ENCODE peak calls at places on chromosome 1, in seven cellular contexts. J, K, R, C, P, X and Y are unnamed samples.

GRCh38 chr1:187474266-187474665 is 645.5 kb downstream of the PLA2G4A start:
- DNase-seq in J (no peak), K (peak; percentile 72), R (peak; percentile 80), C (no peak), P (no peak), X (peak; percentile 80), Y (no peak)

GRCh38 chr1:116375884-116376733 is 3.1 kb downstream of the ATP1A1 start:
- DNase-seq in J (no peak), K (peak; percentile 92), R (peak; percentile 68), C (peak; percentile 71), P (peak; percentile 78), X (peak; percentile 84), Y (peak; percentile 71)

GRCh38 chr1:49448200-49448599 is 575.6 kb downstream of the AGBL4 start:
- DNase-seq in J (no peak), K (no peak), R (no peak), C (no peak), P (no peak), X (no peak), Y (no peak)

GRCh38 chr1:96313216-96313615 is 408.4 kb upstream of the PTBP2 start:
- DNase-seq in J (no peak), K (peak; percentile 77), R (peak; percentile 86), C (no peak), P (no peak), X (peak; percentile 91), Y (no peak)

GRCh38 chr1:99173900-99174299 is 90.4 kb upstream of the PLPPR4 start:
- DNase-seq in J (no peak), K (no peak), R (no peak), C (no peak), P (no peak), X (peak; percentile 11), Y (no peak)

GRCh38 chr1:115277276-115277675 is 60.8 kb downstream of the NGF start:
- DNase-seq in J (no peak), K (peak; percentile 87), R (peak; percentile 80), C (peak; percentile 52), P (no peak), X (peak; percentile 91), Y (no peak)

GRCh38 chr1:42128499-42128898 is 24.7 kb upstream of the GUCA2B start:
- DNase-seq in J (no peak), K (no peak), R (no peak), C (no peak), P (no peak), X (no peak), Y (no peak)

GRCh38 chr1:11518016-11518670 is 39.2 kb downstream of the DISP3 start:
- DNase-seq in J (no peak), K (no peak), R (no peak), C (no peak), P (peak; percentile 30), X (no peak), Y (no peak)

GRCh38 chr1:78070758-78071157 is 25.0 kb downstream of the GIPC2 start:
- DNase-seq in J (no peak), K (peak; percentile 95), R (peak; percentile 94), C (no peak), P (no peak), X (peak; percentile 93), Y (no peak)

GRCh38 chr1:174740248-174740990 is 259.3 kb upstream of the CACYBP start:
- DNase-seq in J (no peak), K (peak; percentile 37), R (peak; percentile 42), C (no peak), P (no peak), X (peak; percentile 8), Y (no peak)

GRCh38 chr1:244212792-244213475 is 161.9 kb downstream of the ZBTB18 start:
- DNase-seq in J (no peak), K (no peak), R (no peak), C (no peak), P (no peak), X (no peak), Y (no peak)

GRCh38 chr1:96515925-96516324 is 205.7 kb upstream of the PTBP2 start:
- DNase-seq in J (no peak), K (no peak), R (no peak), C (no peak), P (no peak), X (no peak), Y (no peak)

GRCh38 chr1:215970406-215970805 is 403.3 kb downstream of the KCTD3 start:
- DNase-seq in J (no peak), K (peak; percentile 54), R (peak; percentile 59), C (no peak), P (peak; percentile 70), X (peak; percentile 55), Y (no peak)

GRCh38 chr1:119136401-119136800 is 4.1 kb downstream of the WARS2 start:
- DNase-seq in J (no peak), K (peak; percentile 84), R (peak; percentile 54), C (no peak), P (no peak), X (peak; percentile 63), Y (no peak)

GRCh38 chr1:38424677-38425076 is 378.1 kb upstream of the POU3F1 start:
- DNase-seq in J (no peak), K (no peak), R (no peak), C (no peak), P (peak; percentile 68), X (no peak), Y (no peak)

GRCh38 chr1:206814716-206815341 is 42.5 kb upstream of the IL10 start:
- DNase-seq in J (no peak), K (peak; percentile 51), R (peak; percentile 79), C (no peak), P (no peak), X (peak; percentile 72), Y (no peak)

GRCh38 chr1:157429841-157430240 is 122.5 kb downstream of the FCRL5 start:
- DNase-seq in J (no peak), K (peak; percentile 52), R (no peak), C (no peak), P (no peak), X (peak; percentile 1), Y (no peak)

GRCh38 chr1:85806236-85806965 is 98.2 kb upstream of the ZNHIT6 start:
- DNase-seq in J (no peak), K (peak; percentile 11), R (peak; percentile 10), C (no peak), P (no peak), X (no peak), Y (no peak)

GRCh38 chr1:232462200-232462599 is 167.7 kb downstream of the SIPA1L2 start:
- DNase-seq in J (no peak), K (peak; percentile 9), R (peak; percentile 20), C (no peak), P (no peak), X (peak; percentile 25), Y (no peak)

GRCh38 chr1:22763479-22764200 is 53.0 kb downstream of the EPHB2 start:
- DNase-seq in J (no peak), K (no peak), R (peak; percentile 25), C (no peak), P (no peak), X (no peak), Y (no peak)

GRCh38 chr1:19605884-19606442 is 38.1 kb upstream of the NBL1 start:
- DNase-seq in J (no peak), K (peak; percentile 55), R (peak; percentile 2), C (no peak), P (no peak), X (no peak), Y (no peak)

GRCh38 chr1:110480356-110481096 is 29.6 kb downstream of the PROK1 start:
- DNase-seq in J (no peak), K (no peak), R (no peak), C (no peak), P (no peak), X (no peak), Y (no peak)

GRCh38 chr1:148362141-148362929 is 120.8 kb downstream of the PPIAL4G start:
- DNase-seq in J (no peak), K (peak; percentile 85), R (peak; percentile 16), C (no peak), P (peak; percentile 91), X (peak; percentile 74), Y (no peak)

GRCh38 chr1:151165281-151165737 is 393 bp downstream of the LYSMD1 start:
- DNase-seq in J (no peak), K (peak; percentile 74), R (peak; percentile 49), C (peak; percentile 71), P (no peak), X (peak; percentile 63), Y (peak; percentile 52)

GRCh38 chr1:24506706-24507422 is 4.2 kb downstream of the RCAN3 start:
- DNase-seq in J (no peak), K (no peak), R (no peak), C (no peak), P (peak; percentile 73), X (no peak), Y (no peak)
- H3K27ac ChIP-seq in J (peak overlapping the region; percentile 81), K (no peak overlapping the region), R (no peak overlapping the region), C (no peak overlapping the region), P (no peak overlapping the region), X (no peak overlapping the region), Y (peak overlapping the region; percentile 45)

DNA sequence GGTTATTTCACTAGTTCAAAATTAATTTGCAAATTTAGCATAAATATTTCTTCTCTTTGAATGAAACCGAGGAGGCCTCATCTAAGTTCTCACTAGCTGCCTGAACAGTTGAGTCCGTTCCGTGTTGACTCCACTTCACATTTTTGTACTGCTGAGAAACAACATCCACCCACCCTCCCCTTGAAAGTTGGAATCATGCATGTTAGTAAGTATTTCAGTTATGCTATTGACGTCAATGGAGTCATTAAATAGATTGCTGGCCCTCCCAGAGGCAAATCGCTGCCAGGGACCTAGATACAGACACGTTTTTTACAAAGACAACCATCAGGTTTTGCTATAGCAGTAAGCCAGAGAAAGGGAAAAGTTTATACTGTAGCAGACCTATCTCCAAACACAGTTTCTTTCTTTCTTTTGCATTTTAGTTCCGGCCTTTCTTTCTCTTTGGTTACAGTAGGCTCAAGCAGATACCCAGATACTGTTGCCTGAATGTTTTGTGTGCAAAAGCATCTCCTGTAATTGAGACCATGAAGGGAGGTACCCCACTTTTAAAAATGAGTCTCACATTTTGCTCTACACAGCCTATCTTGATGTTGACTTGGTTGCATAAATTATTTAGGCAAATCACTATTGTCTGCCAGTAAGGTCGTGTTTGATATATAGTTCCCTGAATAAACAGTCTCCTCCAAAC is 262.6 kb upstream of the SGIP1 start:
- DNase-seq in J (no peak), K (peak; percentile 99), R (peak; percentile 99), C (peak; percentile 86), P (peak; percentile 81), X (peak; percentile 100), Y (no peak)
- H3K4me1 ChIP-seq in J (peaks cover 37% of the 10 kb centered on the region), K (peaks cover 73% of the 10 kb centered on the region), R (peaks cover 27% of the 10 kb centered on the region), C (peaks cover 5% of the 10 kb centered on the region), P (peaks cover 4% of the 10 kb centered on the region), X (peaks cover 10% of the 10 kb centered on the region), Y (peaks cover 3% of the 10 kb centered on the region)

GRCh38 chr1:54885863-54886723 is 902 bp downstream of the DHCR24 start:
- DNase-seq in J (no peak), K (peak; percentile 43), R (no peak), C (no peak), P (peak; percentile 65), X (peak; percentile 67), Y (no peak)
- H3K27ac ChIP-seq in J (peak overlapping the region; percentile 11), K (no peak overlapping the region), R (no peak overlapping the region), C (no peak overlapping the region), P (no peak overlapping the region), X (peak overlapping the region; percentile 6), Y (no peak overlapping the region)

GRCh38 chr1:25781130-25781433 is 18.9 kb upstream of the SELENON start:
- DNase-seq in J (no peak), K (no peak), R (no peak), C (no peak), P (no peak), X (no peak), Y (no peak)
- H3K4me1 ChIP-seq in J (peaks cover 7% of the 10 kb centered on the region), K (no peaks in the 10 kb centered on the region), R (peaks cover 9% of the 10 kb centered on the region), C (peaks cover 8% of the 10 kb centered on the region), P (peaks cover 5% of the 10 kb centered on the region), X (peaks cover 3% of the 10 kb centered on the region), Y (peaks cover 18% of the 10 kb centered on the region)